ENCODE peak calls at places on chromosomes 1 and 21, in six cellular contexts. Y is HuH-7; G is activated naive CD8-positive, alpha-beta T cell treated with anti-CD3 and anti-CD28 coated beads, Interleukin-2, amount 50 U/mL, for 24 hours; M is psoas muscle; J is activated CD4-positive, alpha-beta T cell treated with anti-CD3 and anti-CD28 coated beads, Interleukin-2, amount 50 U/mL, for 24 hours; I is hippocampal formation. K is an unnamed sample.

GRCh38 chr1:94527447-94528031 is 14.0 kb downstream of the F3 start:
- DNase-seq in Y (no peak), G (no peak), I (no peak), M (no peak), J (no peak), K (no peak)

GRCh38 chr1:61076728-61077675 is 5.4 kb upstream of the NFIA start:
- DNase-seq in I (peak; percentile 81), G (peak; percentile 75), M (peak; percentile 89), Y (peak; percentile 73), J (no peak), K (no peak)

GRCh38 chr1:229287257-229287656 is 16.3 kb downstream of the RAB4A start:
- DNase-seq in I (no peak), J (no peak), M (no peak), G (no peak), Y (no peak), K (no peak)

GRCh38 chr1:104987210-104987609 is 1237.5 kb downstream of the AMY1C start:
- DNase-seq in Y (no peak), I (no peak), M (no peak), G (no peak), J (no peak), K (no peak)

GRCh38 chr1:83692524-83693336 is 306.2 kb downstream of the TTLL7 start:
- DNase-seq in G (no peak), Y (peak; percentile 32), I (peak; percentile 11), M (no peak), J (no peak), K (no peak)

GRCh38 chr1:207444514-207445208 is 9.5 kb upstream of the CR2 start:
- DNase-seq in G (no peak), I (no peak), J (no peak), Y (no peak), M (no peak), K (no peak)

GRCh38 chr1:29124366-29125236 is 898 bp upstream of the TMEM200B start:
- DNase-seq in Y (peak; percentile 90), G (peak; percentile 74), M (peak; percentile 86), J (peak; percentile 43), I (no peak), K (no peak)

GRCh38 chr1:73564294-73564693 is 633.7 kb downstream of the LRRIQ3 start:
- DNase-seq in I (no peak), J (no peak), Y (no peak), G (no peak), M (no peak), K (no peak)

GRCh38 chr1:43937179-43937865 is 3.7 kb downstream of the ARTN start:
- DNase-seq in Y (no peak), I (no peak), J (no peak), G (no peak), M (no peak), K (no peak)

GRCh38 chr1:93442276-93442675 is 5.6 kb upstream of the FNBP1L start:
- DNase-seq in M (no peak), J (no peak), Y (no peak), I (no peak), G (no peak), K (no peak)

GRCh38 chr1:171873664-171874063 is 32.4 kb downstream of the DNM3 start:
- DNase-seq in G (no peak), I (no peak), Y (no peak), M (no peak), J (no peak), K (no peak)

GRCh38 chr21:33234618-33235520 is 5.1 kb downstream of the IFNAR2 start:
- DNase-seq in G (no peak), Y (no peak), M (no peak), J (no peak), I (no peak), K (no peak)

GRCh38 chr1:28267633-28268032 is 8.3 kb downstream of the SESN2 start:
- DNase-seq in Y (no peak), J (no peak), M (no peak), I (no peak), G (no peak), K (no peak)

GRCh38 chr1:42482635-42483153 is 19.6 kb downstream of the CCDC30 start:
- DNase-seq in Y (no peak), G (no peak), J (no peak), I (no peak), M (no peak), K (no peak)

GRCh38 chr1:189654906-189655305 is 822.8 kb downstream of the BRINP3 start:
- DNase-seq in Y (no peak), I (no peak), J (no peak), M (no peak), G (no peak), K (no peak)

GRCh38 chr1:101309334-101310221 is 72.8 kb downstream of the S1PR1 start:
- DNase-seq in G (peak; percentile 64), J (no peak), I (peak; percentile 37), Y (peak; percentile 51), M (peak; percentile 64), K (peak; percentile 13)